ENCODE peak calls at places on chromosome 19, in five cellular contexts. A is activated T-cell treated with anti-CD3 and anti-CD28 coated beads, Interleukin-2, amount 50 U/mL, for 72 hours; K is amygdala; L is psoas muscle; W is thoracic aorta. M is an unnamed sample.

GRCh38 chr19:45363861-45364459 is 6.4 kb downstream of the ERCC2 start:
- DNase-seq in W (no peak), K (no peak), A (no peak), L (no peak), M (no peak)

GRCh38 chr19:44735011-44735410 is 13.5 kb upstream of the BCL3 start:
- DNase-seq in L (no peak), K (no peak), A (no peak), W (no peak), M (no peak)

GRCh38 chr19:7294571-7295212 is 478 bp upstream of the INSR start:
- DNase-seq in K (no peak), A (peak), L (peak), W (peak), M (peak)

GRCh38 chr19:40242480-40242879 is 16.0 kb upstream of the CCNP start:
- DNase-seq in A (no peak), W (no peak), L (no peak), K (no peak), M (no peak)

GRCh38 chr19:51002542-51003311 is 1.3 kb upstream of the KLK8 start:
- DNase-seq in K (no peak), L (no peak), A (peak), W (no peak), M (no peak)

GRCh38 chr19:574658-575526 is 2.5 kb downstream of the BSG start:
- DNase-seq in K (no peak), W (no peak), L (peak), A (no peak), M (no peak)

GRCh38 chr19:32816555-32817099 is 52.9 kb downstream of the SLC7A9 start:
- DNase-seq in K (no peak), L (no peak), A (no peak), W (no peak), M (no peak)

GRCh38 chr19:15563325-15563794 is 51.7 kb upstream of the CYP4F8 start:
- DNase-seq in L (no peak), W (no peak), K (no peak), A (no peak), M (no peak)

GRCh38 chr19:37979547-37980082 is 72.6 kb downstream of the SIPA1L3 start:
- DNase-seq in K (no peak), L (no peak), A (no peak), W (no peak), M (no peak)

GRCh38 chr19:39032164-39032918 is at the start of gene FBXO27:
- DNase-seq in A (peak), L (peak), W (no peak), K (no peak), M (no peak)

GRCh38 chr19:37594982-37595382 is 306 bp downstream of the ZNF540 start:
- DNase-seq in A (peak), L (peak), W (peak), K (no peak), M (peak)

GRCh38 chr19:51337861-51338562 is 3.9 kb downstream of the VSIG10L start:
- DNase-seq in A (no peak), W (no peak), K (no peak), L (no peak), M (no peak)

GRCh38 chr19:40933025-40933424 is 51.0 kb upstream of the CYP2A7 start:
- DNase-seq in A (no peak), W (no peak), K (no peak), L (no peak), M (no peak)

GRCh38 chr19:35913589-35913988 is 5.5 kb upstream of the TYROBP start:
- DNase-seq in A (no peak), K (no peak), W (no peak), L (no peak), M (no peak)

GRCh38 chr19:20256606-20257005 is 89.6 kb downstream of the ZNF486 start:
- DNase-seq in K (no peak), W (no peak), L (no peak), A (no peak), M (no peak)

GRCh38 chr19:12626958-12627357 is 16.2 kb downstream of the ZNF791 start:
- DNase-seq in L (no peak), A (no peak), W (no peak), K (no peak), M (no peak)

GRCh38 chr19:8585894-8586750 is 8.9 kb upstream of the MYO1F start:
- DNase-seq in L (no peak), K (no peak), A (peak), W (no peak), M (no peak)

GRCh38 chr19:30085394-30085793 is 143.4 kb downstream of the URI1 start:
- DNase-seq in A (peak), L (no peak), K (no peak), W (no peak), M (no peak)

GRCh38 chr19:1455336-1456120 is 5.6 kb downstream of the APC2 start:
- DNase-seq in W (peak), L (no peak), K (no peak), A (peak), M (no peak)

GRCh38 chr19:18109363-18109730 is 11.8 kb downstream of the MAST3 start:
- DNase-seq in L (no peak), A (no peak), K (no peak), W (no peak), M (no peak)

GRCh38 chr19:41792513-41793413 is 3.6 kb upstream of the CEACAM3 start:
- DNase-seq in W (no peak), K (no peak), L (peak), A (peak), M (no peak)

GRCh38 chr19:35756373-35757230 is at the start of gene HSPB6:
- DNase-seq in L (peak), A (no peak), W (no peak), K (no peak), M (peak)

GRCh38 chr19:1980068-1980467 is 35.4 kb downstream of the BTBD2 start:
- DNase-seq in L (no peak), A (no peak), K (no peak), W (no peak), M (no peak)

GRCh38 chr19:57800696-57801095 is 14.0 kb downstream of the ZNF552 start:
- DNase-seq in A (no peak), K (no peak), W (no peak), L (no peak), M (no peak)

GRCh38 chr19:23917856-23918255 is 3.2 kb downstream of the ZNF726 start:
- DNase-seq in W (no peak), L (no peak), K (no peak), A (no peak), M (no peak)

GRCh38 chr19:39193785-39194184 is 3.0 kb upstream of the NCCRP1 start:
- DNase-seq in A (no peak), L (no peak), W (no peak), K (no peak), M (no peak)

GRCh38 chr19:44764975-44765948 is 12.4 kb upstream of the CBLC start:
- DNase-seq in W (no peak), A (no peak), L (no peak), K (no peak), M (no peak)

GRCh38 chr19:3057275-3057714 is 5.0 kb downstream of the TLE5 start:
- DNase-seq in K (no peak), W (peak), L (peak), A (no peak), M (peak)

GRCh38 chr19:19606021-19606420 is 12.5 kb downstream of the PBX4 start:
- DNase-seq in K (no peak), A (peak), L (no peak), W (no peak), M (no peak)

GRCh38 chr19:39676004-39676403 is 20.3 kb downstream of the LGALS16 start:
- DNase-seq in K (no peak), L (no peak), A (peak), W (no peak), M (no peak)

GRCh38 chr19:48934837-48935236 is 1.3 kb downstream of the DHDH start:
- DNase-seq in L (no peak), K (no peak), A (no peak), W (no peak), M (no peak)

GRCh38 chr19:8935460-8935859 is 74.7 kb downstream of the MUC16 start:
- DNase-seq in A (no peak), L (no peak), W (no peak), K (no peak), M (no peak)

M was measured in right atrium auricular region.